ENCODE peak calls at places on chromosomes 4 and X, in five cellular contexts. Q, T, X, L and K are unnamed samples.
A peak's percentile ranks its signal among the peaks of the same experiment; 100 is the strongest.

GRCh38 chr4:140269369-140269768 is 104.1 kb upstream of the SCOC start:
- DNase-seq in T (no peak), X (no peak), Q (no peak), L (no peak), K (no peak)

GRCh38 chr4:83636930-83637329 is 101.0 kb downstream of the GPAT3 start:
- DNase-seq in L (no peak), Q (no peak), X (no peak), T (no peak), K (no peak)

GRCh38 chr4:109749388-109750082 is 19.7 kb upstream of the PLA2G12A start:
- DNase-seq in T (no peak), Q (no peak), X (no peak), L (no peak), K (no peak)

GRCh38 chr4:4284827-4285618 is 4.9 kb downstream of the LYAR start:
- DNase-seq in L (no peak), X (no peak), Q (peak; percentile 10), T (peak; percentile 50), K (no peak)

GRCh38 chr4:2648159-2648814 is 107.8 kb downstream of the TNIP2 start:
- DNase-seq in X (no peak), L (no peak), Q (no peak), T (no peak), K (no peak)

GRCh38 chrX:41885724-41886123 is 37.6 kb downstream of the CASK start:
- DNase-seq in T (no peak), Q (no peak), L (no peak), X (no peak), K (no peak)

GRCh38 chr4:19850909-19851308 is 400.8 kb upstream of the SLIT2 start:
- DNase-seq in X (peak; percentile 31), Q (peak; percentile 93), T (peak; percentile 93), L (no peak), K (no peak)

GRCh38 chr4:51842167-51842553 is 793 bp upstream of the DCUN1D4 start:
- DNase-seq in L (no peak), Q (no peak), X (no peak), T (peak; percentile 57), K (no peak)

GRCh38 chr4:76744253-76744921 is 153.6 kb downstream of the SOWAHB start:
- DNase-seq in T (peak; percentile 78), Q (peak; percentile 82), X (peak; percentile 69), L (no peak), K (no peak)

GRCh38 chr4:186725422-186726149 is 1.9 kb upstream of the FAT1 start:
- DNase-seq in Q (peak; percentile 80), L (peak; percentile 77), X (peak; percentile 43), T (peak; percentile 93), K (no peak)

GRCh38 chr4:154642361-154642760 is 29.9 kb upstream of the FGG start:
- DNase-seq in L (no peak), Q (no peak), X (no peak), T (no peak), K (no peak)

GRCh38 chr4:18103876-18104275 is 82.3 kb upstream of the LCORL start:
- DNase-seq in Q (no peak), T (no peak), X (no peak), L (no peak), K (no peak)

GRCh38 chr4:152309418-152309817 is 226.5 kb downstream of the FBXW7 start:
- DNase-seq in Q (no peak), T (no peak), X (no peak), L (no peak), K (no peak)

GRCh38 chrX:140765043-140765784 is 55.7 kb downstream of the LINC00632 start:
- DNase-seq in Q (peak; percentile 62), X (peak; percentile 32), L (no peak), T (peak; percentile 70), K (no peak)

GRCh38 chr4:137735561-137736104 is 203.3 kb upstream of the PCDH18 start:
- DNase-seq in Q (no peak), L (no peak), T (no peak), X (no peak), K (no peak)

GRCh38 chr4:97003715-97004114 is 1139.6 kb downstream of the STPG2 start:
- DNase-seq in Q (no peak), L (peak; percentile 67), T (no peak), X (no peak), K (no peak)

GRCh38 chrX:72048515-72049455 is 82.9 kb downstream of the RTL5 start:
- DNase-seq in L (no peak), X (no peak), T (no peak), Q (no peak), K (no peak)

GRCh38 chr4:2552806-2553205 is 16.4 kb downstream of the FAM193A start:
- DNase-seq in L (no peak), T (no peak), X (no peak), Q (no peak), K (no peak)

GRCh38 chr4:83582289-83582756 is 46.4 kb downstream of the GPAT3 start:
- DNase-seq in Q (peak; percentile 4), T (peak; percentile 24), X (peak; percentile 69), L (no peak), K (no peak)

GRCh38 chr4:181860157-181860556 is 383.0 kb upstream of the TENM3 start:
- DNase-seq in L (no peak), T (peak; percentile 9), X (no peak), Q (peak; percentile 89), K (no peak)

GRCh38 chr4:107937040-107937439 is 5.7 kb downstream of the CYP2U1 start:
- DNase-seq in L (peak; percentile 21), X (no peak), T (no peak), Q (no peak), K (no peak)

GRCh38 chrX:42739258-42739657 is 38.7 kb downstream of the PPP1R2C start:
- DNase-seq in L (no peak), X (peak; percentile 73), Q (no peak), T (no peak), K (no peak)

GRCh38 chrX:48911407-48912182 is at the start of gene SLC35A2:
- DNase-seq in T (peak; percentile 81), L (peak; percentile 85), X (peak; percentile 75), Q (peak; percentile 66), K (no peak)

GRCh38 chrX:57906790-57907189 is 3.5 kb downstream of the ZXDA start:
- DNase-seq in X (peak; percentile 71), L (no peak), Q (peak; percentile 76), T (peak; percentile 73), K (no peak)

GRCh38 chrX:70476934-70477733 is 32.5 kb downstream of the DLG3 start:
- DNase-seq in L (no peak), X (peak; percentile 55), Q (peak; percentile 71), T (peak; percentile 56), K (peak; percentile 68)
- H3K4me3 ChIP-seq in L (no peak overlapping the region), X (no peak overlapping the region), Q (peak overlapping the region; percentile 37), T (peak overlapping the region; percentile 15), K (no peak overlapping the region)

GRCh38 chr4:128835498-128836222 is 26.2 kb downstream of the JADE1 start:
- DNase-seq in T (no peak), L (no peak), Q (no peak), X (no peak), K (no peak)

GRCh38 chr4:128827280-128827679 is 17.8 kb downstream of the JADE1 start:
- DNase-seq in X (no peak), Q (no peak), L (no peak), T (no peak), K (no peak)

GRCh38 chr4:128832253-128832641 is 22.7 kb downstream of the JADE1 start:
- DNase-seq in X (no peak), T (no peak), L (no peak), Q (no peak), K (no peak)

GRCh38 chr4:128831526-128832252 is 22.2 kb downstream of the JADE1 start:
- DNase-seq in L (no peak), X (no peak), Q (peak; percentile 49), T (no peak), K (no peak)

DNA sequence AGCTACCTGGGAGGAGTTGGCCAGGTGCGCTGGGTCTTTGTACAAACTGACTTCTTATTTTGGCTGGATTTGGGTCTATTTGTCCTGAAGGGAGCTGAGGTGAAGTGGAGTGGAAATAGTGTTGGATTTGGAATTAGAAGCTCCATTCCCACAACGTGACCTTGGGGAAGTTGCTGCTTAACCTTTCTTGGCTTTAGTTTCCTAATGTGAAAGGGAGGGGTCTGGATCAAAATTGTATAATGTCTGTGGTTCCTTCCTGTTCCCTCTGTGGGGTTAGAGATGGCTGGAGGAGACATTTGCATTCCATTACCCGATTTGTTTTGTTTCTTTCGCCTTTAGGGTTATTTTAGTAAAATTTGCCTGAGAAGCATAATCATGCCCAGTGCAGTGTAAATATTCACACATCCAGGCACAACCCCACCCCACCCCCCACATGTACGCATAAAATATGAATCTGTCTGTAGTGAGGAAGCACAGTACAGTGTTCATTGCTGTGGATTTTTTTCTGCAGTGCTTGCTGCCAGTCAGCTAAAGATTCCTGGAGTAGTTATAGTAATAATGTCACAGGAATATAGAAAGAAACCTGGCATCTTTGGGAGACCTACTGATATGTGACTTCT is 21.5 kb downstream of the JADE1 start:
- DNase-seq in L (no peak), Q (no peak), X (peak; percentile 49), T (no peak), K (no peak)
- H3K9ac ChIP-seq in L (peak overlapping the region; percentile 3), Q (peak overlapping the region; percentile 19), X (no peak overlapping the region), T (no peak overlapping the region), K (no peak overlapping the region)

GRCh38 chrX:11419102-11419501 is 125.9 kb downstream of the AMELX start:
- DNase-seq in L (no peak), Q (no peak), T (no peak), X (peak; percentile 13), K (no peak)

GRCh38 chrX:11414091-11414490 is 120.9 kb downstream of the AMELX start:
- DNase-seq in T (no peak), Q (no peak), L (no peak), X (no peak), K (no peak)

GRCh38 chrX:11420851-11421250 is 127.6 kb downstream of the AMELX start:
- DNase-seq in T (no peak), L (no peak), X (no peak), Q (no peak), K (no peak)

GRCh38 chrX:11412715-11413623 is 119.8 kb downstream of the AMELX start:
- DNase-seq in T (no peak), X (peak; percentile 71), Q (peak; percentile 35), L (no peak), K (no peak)

GRCh38 chrX:11416600-11416999 is 123.4 kb downstream of the AMELX start:
- DNase-seq in L (no peak), Q (no peak), X (peak; percentile 20), T (no peak), K (no peak)
- H3K4me3 ChIP-seq in L (no peak overlapping the region), Q (no peak overlapping the region), X (no peak overlapping the region), T (no peak overlapping the region), K (no peak overlapping the region)

GRCh38 chrX:130071611-130072349 is 38.5 kb downstream of the ELF4 start:
- DNase-seq in Q (no peak), L (no peak), T (no peak), X (no peak), K (no peak)
- H3K9ac ChIP-seq in Q (no peak overlapping the region), L (no peak overlapping the region), T (no peak overlapping the region), X (no peak overlapping the region), K (no peak overlapping the region)